ENCODE peak calls at places on chromosome 11, in nine cellular contexts. R is transverse colon; G is mesenteric fat pad; D is mucosa of descending colon; U is germinal center; X is substantia nigra; I is activated T-helper 1 cell treated with anti-CD3 and anti-CD28 coated beads, Interleukin-12 subunit alpha, Interleukin-12 subunit beta, Interleukin-2, Interleukin-4 antibody, amounts not matched to agents 30 ng/mL and 10 ng/mL and 1 ng/mL, durations not matched to agents 14 hours and 24 hours and 36 hours; E is fibroblast of lung; C is NCI-H446. Q is an unnamed sample.

GRCh38 chr11:37630866-37631265 is 1032.8 kb upstream of the RAG2 start:
- DNase-seq in D (no peak), U (no peak), I (no peak), E (no peak), C (no peak), G (no peak), X (no peak), R (no peak), Q (no peak)

GRCh38 chr11:133531971-133532651 is at the start of gene OPCML:
- DNase-seq in X (no peak), U (no peak), R (no peak), D (no peak), G (no peak), C (no peak), E (no peak), I (no peak), Q (no peak)

GRCh38 chr11:113351061-113351460 is 36.5 kb upstream of the ANKK1 start:
- DNase-seq in U (no peak), X (no peak), D (no peak), I (no peak), E (no peak), R (no peak), G (no peak), C (no peak), Q (no peak)

GRCh38 chr11:100759856-100760255 is 72.8 kb downstream of the ARHGAP42 start:
- DNase-seq in G (no peak), I (no peak), D (no peak), X (no peak), E (no peak), U (no peak), C (no peak), R (no peak), Q (no peak)

GRCh38 chr11:6413791-6414231 is 5.1 kb downstream of the APBB1 start:
- DNase-seq in I (no peak), X (no peak), U (no peak), D (no peak), R (no peak), C (no peak), G (peak), E (no peak), Q (no peak)

GRCh38 chr11:37505406-37505805 is 907.4 kb upstream of the RAG2 start:
- DNase-seq in I (no peak), R (no peak), C (no peak), G (no peak), D (no peak), U (no peak), E (peak), X (no peak), Q (peak)

GRCh38 chr11:63769719-63770443 is 1.3 kb upstream of the ZFTA start:
- DNase-seq in U (no peak), C (no peak), X (no peak), D (peak), R (no peak), E (no peak), G (peak), I (no peak), Q (no peak)

GRCh38 chr11:40986320-40986719 is 473.1 kb downstream of the LRRC4C start:
- DNase-seq in D (no peak), I (no peak), X (no peak), G (no peak), R (no peak), C (no peak), E (peak), U (no peak), Q (peak)

GRCh38 chr11:61369372-61370348 is 7.5 kb downstream of the TMEM138 start:
- DNase-seq in I (no peak), U (no peak), X (no peak), D (no peak), E (peak), R (no peak), C (no peak), G (no peak), Q (peak)

GRCh38 chr11:88414385-88414861 is 76.9 kb upstream of the CTSC start:
- DNase-seq in C (peak), U (no peak), I (no peak), R (peak), G (no peak), X (no peak), D (no peak), E (peak), Q (peak)

GRCh38 chr11:10454902-10455631 is at the start of gene AMPD3:
- DNase-seq in D (no peak), U (peak), G (no peak), E (peak), C (no peak), R (peak), X (no peak), I (no peak), Q (peak)

GRCh38 chr11:84019576-84020194 is 733.5 kb upstream of the CCDC90B start:
- DNase-seq in I (no peak), D (no peak), U (no peak), X (no peak), G (no peak), R (no peak), C (no peak), E (peak), Q (peak)

GRCh38 chr11:46332568-46333128 is 14.6 kb upstream of the DGKZ start:
- DNase-seq in C (no peak), D (no peak), X (no peak), U (peak), G (no peak), E (no peak), I (no peak), R (no peak), Q (no peak)

GRCh38 chr11:45269678-45270077 is 16.5 kb downstream of the SYT13 start:
- DNase-seq in C (no peak), D (no peak), I (no peak), U (no peak), R (no peak), E (no peak), X (no peak), G (no peak), Q (no peak)

GRCh38 chr11:117070016-117070415 is 28.2 kb downstream of the SIK3 start:
- DNase-seq in X (no peak), D (no peak), C (no peak), I (no peak), E (peak), R (no peak), U (no peak), G (no peak), Q (no peak)

GRCh38 chr11:65695459-65696241 is 16.4 kb upstream of the KAT5 start:
- DNase-seq in D (peak), E (no peak), I (no peak), R (peak), G (no peak), C (no peak), X (no peak), U (no peak), Q (peak)

Q was measured in epithelial cell of esophagus.